ENCODE peak calls at places on chromosomes 5 and 9, in nine cellular contexts. K is adrenal gland, U is heart left ventricle, L is pancreas, I is fibroblast of lung, J is neuronal stem cell, Q is AG09309, M is astrocyte of the spinal cord, P is left ventricle myocardium inferior. G is an unnamed sample.

GRCh38 chr5:92444888-92445287 is 1061.8 kb upstream of the ARRDC3 start:
- DNase-seq in K (no peak), U (no peak), L (no peak), I (no peak), J (no peak), Q (no peak), M (no peak), P (no peak), G (no peak)

GRCh38 chr9:1042466-1042865 is 7.7 kb upstream of the DMRT2 start:
- DNase-seq in K (no peak), U (no peak), L (no peak), I (no peak), J (peak; percentile 76), Q (no peak), M (no peak), P (no peak), G (no peak)

GRCh38 chr9:16252631-16253030 is 617.8 kb downstream of the BNC2 start:
- DNase-seq in K (no peak), U (no peak), L (no peak), I (no peak), J (peak; percentile 49), Q (no peak), M (no peak), P (no peak), G (no peak)

GRCh38 chr9:33868430-33869000 is 51.6 kb downstream of the UBE2R2 start:
- DNase-seq in K (peak; percentile 41), U (no peak), L (no peak), I (peak; percentile 76), J (no peak), Q (no peak), M (peak; percentile 82), P (no peak), G (no peak)

GRCh38 chr5:16510123-16510522 is 44.5 kb upstream of the ZNF622 start:
- DNase-seq in K (no peak), U (no peak), L (no peak), I (no peak), J (no peak), Q (no peak), M (no peak), P (no peak), G (no peak)

GRCh38 chr9:37290881-37291485 is 131.5 kb upstream of the GRHPR start:
- DNase-seq in K (no peak), U (no peak), L (no peak), I (peak; percentile 76), J (no peak), Q (peak; percentile 70), M (peak; percentile 79), P (no peak), G (peak; percentile 29)

GRCh38 chr5:95786821-95787408 is 35.6 kb downstream of the GLRX start:
- DNase-seq in K (no peak), U (no peak), L (no peak), I (peak; percentile 50), J (no peak), Q (no peak), M (no peak), P (no peak), G (no peak)

GRCh38 chr9:137606005-137606601 is 617 bp downstream of the ARRDC1 start:
- DNase-seq in K (peak; percentile 51), U (peak; percentile 45), L (peak; percentile 65), I (no peak), J (no peak), Q (no peak), M (no peak), P (no peak), G (no peak)

GRCh38 chr9:83706703-83707517 is 848 bp downstream of the UBQLN1 start:
- DNase-seq in K (peak; percentile 51), U (peak; percentile 42), L (no peak), I (peak; percentile 54), J (peak; percentile 70), Q (no peak), M (peak; percentile 34), P (peak; percentile 30), G (no peak)

GRCh38 chr9:14326264-14326826 is 12.4 kb upstream of the NFIB start:
- DNase-seq in K (no peak), U (no peak), L (no peak), I (peak; percentile 92), J (no peak), Q (no peak), M (peak; percentile 86), P (no peak), G (no peak)

GRCh38 chr9:87443461-87443860 is 54.2 kb upstream of the DAPK1 start:
- DNase-seq in K (no peak), U (no peak), L (no peak), I (no peak), J (no peak), Q (no peak), M (no peak), P (no peak), G (no peak)

GRCh38 chr5:128192368-128192767 is 108.8 kb downstream of the SLC12A2 start:
- DNase-seq in K (no peak), U (no peak), L (no peak), I (no peak), J (no peak), Q (no peak), M (no peak), P (no peak), G (no peak)

GRCh38 chr5:127203818-127204217 is 86.8 kb upstream of the MEGF10 start:
- DNase-seq in K (no peak), U (no peak), L (no peak), I (peak; percentile 83), J (no peak), Q (no peak), M (peak; percentile 80), P (no peak), G (no peak)

GRCh38 chr5:87300744-87301143 is 33.1 kb downstream of the RASA1 start:
- DNase-seq in K (peak; percentile 74), U (no peak), L (no peak), I (peak; percentile 96), J (no peak), Q (peak; percentile 70), M (peak; percentile 91), P (no peak), G (peak; percentile 46)

GRCh38 chr9:20872340-20872977 is 159.0 kb downstream of the HACD4 start:
- DNase-seq in K (no peak), U (no peak), L (no peak), I (peak; percentile 92), J (no peak), Q (peak; percentile 76), M (peak; percentile 92), P (no peak), G (peak; percentile 67)

GRCh38 chr9:28396058-28396457 is 822.8 kb upstream of the C9orf72 start:
- DNase-seq in K (no peak), U (no peak), L (no peak), I (no peak), J (no peak), Q (no peak), M (no peak), P (no peak), G (no peak)

GRCh38 chr9:132006657-132007370 is 72.9 kb downstream of the MED27 start:
- DNase-seq in K (no peak), U (no peak), L (no peak), I (peak; percentile 58), J (no peak), Q (no peak), M (peak; percentile 75), P (no peak), G (no peak)

GRCh38 chr9:91100878-91101450 is 260.8 kb downstream of the AUH start:
- DNase-seq in K (no peak), U (peak; percentile 68), L (no peak), I (no peak), J (no peak), Q (no peak), M (peak; percentile 66), P (peak; percentile 58), G (no peak)

GRCh38 chr5:151751091-151751490 is 7.3 kb downstream of the ATOX1 start:
- DNase-seq in K (no peak), U (no peak), L (no peak), I (no peak), J (no peak), Q (peak; percentile 65), M (no peak), P (no peak), G (no peak)

GRCh38 chr9:114709636-114710035 is 27.6 kb upstream of the TEX48 start:
- DNase-seq in K (no peak), U (no peak), L (no peak), I (no peak), J (no peak), Q (no peak), M (no peak), P (no peak), G (no peak)
- H3K4me3 ChIP-seq in K (no peak overlapping the region), U (no peak overlapping the region), L (no peak overlapping the region), I (no peak overlapping the region), J (no peak overlapping the region), Q (no peak overlapping the region), M (no peak overlapping the region), P (no peak overlapping the region), G (no peak overlapping the region)

GRCh38 chr5:141413540-141414069 is 818 bp downstream of the PCDHGA10 start:
- DNase-seq in K (no peak), U (no peak), L (no peak), I (no peak), J (no peak), Q (no peak), M (no peak), P (no peak), G (no peak)
- H3K4me3 ChIP-seq in K (peak overlapping the region; percentile 43), U (peak overlapping the region; percentile 37), L (peak overlapping the region; percentile 18), I (peak overlapping the region; percentile 55), J (peak overlapping the region; percentile 49), Q (peak overlapping the region; percentile 25), M (peak overlapping the region; percentile 43), P (peak overlapping the region; percentile 54), G (peak overlapping the region; percentile 58)

GRCh38 chr9:112176410-112177010 is 1.4 kb upstream of the SUSD1 start:
- DNase-seq in K (no peak), U (no peak), L (no peak), I (no peak), J (no peak), Q (no peak), M (no peak), P (no peak), G (no peak)

GRCh38 chr9:112174965-112175795 is at the start of gene SUSD1:
- DNase-seq in K (peak; percentile 37), U (peak; percentile 51), L (peak; percentile 16), I (peak; percentile 27), J (peak; percentile 33), Q (no peak), M (no peak), P (peak; percentile 58), G (no peak)

GRCh38 chr9:112174223-112174964 is 703 bp downstream of the SUSD1 start:
- DNase-seq in K (peak; percentile 71), U (peak; percentile 73), L (peak; percentile 38), I (peak; percentile 45), J (no peak), Q (no peak), M (peak; percentile 17), P (peak; percentile 74), G (no peak)

GRCh38 chr9:112173489-112174222 is 1.4 kb downstream of the SUSD1 start:
- DNase-seq in K (no peak), U (no peak), L (no peak), I (no peak), J (no peak), Q (no peak), M (no peak), P (no peak), G (no peak)

GRCh38 chr9:112175796-112176315 is 759 bp upstream of the SUSD1 start:
- DNase-seq in K (no peak), U (no peak), L (no peak), I (no peak), J (no peak), Q (no peak), M (no peak), P (no peak), G (no peak)
- H3K4me3 ChIP-seq in K (peak overlapping the region; percentile 86), U (peak overlapping the region; percentile 72), L (peak overlapping the region; percentile 71), I (peak overlapping the region; percentile 61), J (peak overlapping the region; percentile 44), Q (no peak overlapping the region), M (peak overlapping the region; percentile 47), P (peak overlapping the region; percentile 72), G (no peak overlapping the region)

GRCh38 chr5:52789867-52790266 is 2.2 kb downstream of the ITGA1 start:
- DNase-seq in K (no peak), U (no peak), L (no peak), I (no peak), J (no peak), Q (no peak), M (no peak), P (no peak), G (no peak)
- H3K4me3 ChIP-seq in K (peak overlapping the region; percentile 88), U (peak overlapping the region; percentile 64), L (peak overlapping the region; percentile 55), I (peak overlapping the region; percentile 73), J (no peak overlapping the region), Q (no peak overlapping the region), M (peak overlapping the region; percentile 67), P (peak overlapping the region; percentile 75), G (peak overlapping the region; percentile 77)

G was measured in AG04450.